ENCODE peak calls at places on chromosomes 11 and 22, in eight cellular contexts. Y is tibial nerve, L is uterus, K is IMR-90, T is transverse colon, X is A549, J is ovary, I is adrenal gland. D is an unnamed sample. For H3K9me3, the result is how much of the 10 kb centered on the place peaks cover.

GRCh38 chr11:127105578-127105977 is 105.0 kb upstream of the KIRREL3 start:
- DNase-seq in K (no peak), Y (no peak), X (no peak), J (no peak), I (no peak), L (no peak), T (no peak), D (no peak)

GRCh38 chr11:132838621-132839020 is 693.7 kb downstream of the OPCML start:
- DNase-seq in J (no peak), I (no peak), K (peak), X (no peak), L (peak), T (no peak), Y (no peak), D (no peak)

GRCh38 chr11:17750817-17751165 is 16.2 kb downstream of the KCNC1 start:
- DNase-seq in K (no peak), T (no peak), Y (no peak), I (no peak), J (no peak), X (no peak), L (no peak), D (no peak)

GRCh38 chr11:65026810-65027209 is 429 bp upstream of the SNX15 start:
- DNase-seq in T (no peak), K (peak), L (no peak), X (no peak), Y (no peak), J (no peak), I (no peak), D (no peak)

GRCh38 chr22:44437493-44438015 is 60.5 kb downstream of the RTL6 start:
- DNase-seq in Y (no peak), K (peak), J (no peak), X (no peak), T (no peak), L (no peak), I (no peak), D (no peak)

GRCh38 chr22:22897036-22897435 is 9.4 kb downstream of the IGLL5 start:
- DNase-seq in X (no peak), T (no peak), K (no peak), J (no peak), L (no peak), I (no peak), Y (no peak), D (no peak)

GRCh38 chr11:44608654-44609027 is 43.2 kb downstream of the CD82 start:
- DNase-seq in X (no peak), I (no peak), K (no peak), J (no peak), Y (no peak), T (no peak), L (no peak), D (no peak)

GRCh38 chr11:128500488-128500887 is 86.9 kb downstream of the ETS1 start:
- DNase-seq in T (no peak), J (no peak), I (no peak), K (peak), X (no peak), L (no peak), Y (no peak), D (no peak)

GRCh38 chr11:129639300-129639699 is 176.3 kb upstream of the TMEM45B start:
- DNase-seq in Y (no peak), K (peak), T (no peak), X (peak), I (no peak), L (no peak), J (no peak), D (no peak)

GRCh38 chr11:1089738-1090599 is 15.3 kb downstream of the MUC2 start:
- DNase-seq in T (no peak), X (no peak), Y (no peak), J (no peak), K (no peak), L (no peak), I (no peak), D (no peak)

GRCh38 chr11:114738954-114739353 is 60.6 kb downstream of the NXPE2 start:
- DNase-seq in K (peak), X (peak), Y (peak), T (peak), J (no peak), I (peak), L (no peak), D (peak)

GRCh38 chr11:93458286-93458685 is 84.9 kb downstream of the SMCO4 start:
- DNase-seq in K (no peak), Y (no peak), I (no peak), T (no peak), X (no peak), L (no peak), J (no peak), D (no peak)

GRCh38 chr11:56885182-56885581 is 103.5 kb upstream of the OR5AK2 start:
- DNase-seq in Y (no peak), K (no peak), L (no peak), J (no peak), T (peak), I (no peak), X (peak), D (peak)

GRCh38 chr22:17234144-17234623 is 14.9 kb upstream of the ADA2 start:
- DNase-seq in L (no peak), T (no peak), Y (no peak), I (no peak), X (peak), K (no peak), J (no peak), D (no peak)

GRCh38 chr22:32185821-32186220 is 19.1 kb downstream of the RFPL2 start:
- DNase-seq in K (no peak), X (no peak), I (no peak), L (no peak), T (no peak), J (no peak), Y (no peak), D (no peak)

GRCh38 chr11:108857382-108857781 is 192.5 kb downstream of the DDX10 start:
- DNase-seq in Y (no peak), K (no peak), X (no peak), T (no peak), L (no peak), I (no peak), J (peak), D (no peak)

GRCh38 chr11:126354631-126355323 is 709 bp upstream of the ST3GAL4 start:
- DNase-seq in K (no peak), Y (no peak), L (no peak), T (no peak), X (no peak), J (no peak), I (no peak), D (no peak)

GRCh38 chr11:135027461-135027860 is 615.4 kb upstream of the B3GAT1 start:
- DNase-seq in K (peak), J (no peak), X (no peak), T (peak), I (peak), Y (no peak), L (no peak), D (no peak)

GRCh38 chr22:44814266-44815098 is 62.1 kb downstream of the ARHGAP8 start:
- DNase-seq in I (no peak), T (no peak), K (no peak), L (no peak), J (no peak), Y (no peak), X (no peak), D (no peak)

DNA sequence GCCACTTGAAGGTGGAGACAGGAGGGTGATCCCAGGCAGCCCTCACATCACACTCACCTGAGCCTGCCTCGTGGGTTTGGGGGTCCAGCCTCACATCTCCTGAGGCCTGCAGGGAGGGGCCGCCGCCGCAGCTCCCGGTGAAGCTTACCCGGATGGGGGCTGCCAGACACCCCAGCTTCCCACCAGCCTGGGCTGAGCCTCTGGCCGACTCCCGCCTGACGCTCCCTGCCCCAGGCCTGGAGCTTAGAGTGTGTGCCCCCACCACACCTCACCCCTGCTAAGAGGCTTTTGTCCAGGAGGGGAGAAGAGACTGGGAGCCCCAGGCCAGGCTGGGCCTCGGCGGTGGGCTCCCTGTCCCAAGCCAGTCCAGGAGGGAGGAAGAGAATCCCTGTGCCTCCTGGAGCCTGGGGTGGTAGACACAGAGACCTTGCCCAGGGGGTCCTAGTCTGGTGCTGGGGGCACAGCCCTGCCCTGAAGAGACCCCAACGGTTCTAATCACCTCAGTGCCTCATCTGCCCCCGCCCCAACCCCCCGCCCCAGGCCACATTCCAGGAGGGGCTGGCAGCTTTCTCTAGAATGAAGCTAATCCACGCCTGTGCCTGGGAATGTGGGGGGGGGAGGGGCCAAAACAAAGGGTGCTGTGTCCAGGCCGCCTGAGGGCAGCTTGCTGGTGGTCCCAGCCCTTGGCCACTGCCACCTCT is at the start of gene SLC16A8:
- DNase-seq in J (no peak), Y (no peak), L (no peak), T (no peak), I (no peak), X (no peak), K (no peak), D (no peak)
- H3K27ac ChIP-seq in J (no peak), Y (peak), L (no peak), T (no peak), I (no peak), X (no peak), K (no peak), D (no peak)

GRCh38 chr11:97621282-97621681 is 1231.5 kb downstream of the JRKL start:
- DNase-seq in Y (no peak), K (no peak), L (no peak), T (no peak), I (no peak), X (no peak), J (no peak), D (no peak)
- H3K9me3 ChIP-seq in Y (under half), K (under half), L (under half), T (under half), I (under half), X (under half), J (under half), D (under half)

GRCh38 chr22:41513391-41513790 is 30.9 kb downstream of the POLR3H start:
- DNase-seq in L (no peak), X (no peak), I (no peak), Y (no peak), J (no peak), T (no peak), K (no peak), D (no peak)
- TF ChIP-seq POLR2A in L (no peak), X (no peak), I (no peak), Y (no peak), J (no peak), T (no peak), K (no peak), D (no peak)

GRCh38 chr22:24450600-24450999 is 23.2 kb downstream of the ADORA2A start:
- DNase-seq in T (no peak), J (peak), I (no peak), L (no peak), Y (no peak), K (no peak), X (no peak), D (no peak)
- H3K27ac ChIP-seq in T (no peak), J (no peak), I (no peak), L (no peak), Y (no peak), K (no peak), X (no peak), D (no peak)

GRCh38 chr11:32188785-32189184 is 97.9 kb downstream of the RCN1 start:
- DNase-seq in J (no peak), I (no peak), T (no peak), K (no peak), Y (no peak), X (peak), L (no peak), D (no peak)
- H3K9me3 ChIP-seq in J (under half), I (under half), T (under half), K (under half), Y (under half), X (under half), L (under half), D (under half)

D was measured in prostate gland.